ENCODE peak calls at places on chromosomes 16 and 17, in nine cellular contexts. One of them, this sample, is unnamed.

GRCh38 chr16:88633684-88634140 is 4.7 kb upstream of the IL17C start:
- DNase-seq in stimulated activated CD4-positive, alpha-beta T cell treated with anti-CD3 and anti-CD28 coated beads, Interleukin-12 subunit alpha, Interleukin-12 subunit beta, amount 100 ng/mL, for 48 hours: no peak
- DNase-seq in CMK: no peak
- DNase-seq in HCEC 1CT: no peak
- DNase-seq in HS-27A: no peak
- DNase-seq in Kasumi-1: no peak
- DNase-seq in T-helper 22 cell: peak
- DNase-seq in A172: peak
- DNase-seq in memory B cell: peak
- DNase-seq in this sample: no peak

GRCh38 chr16:5025171-5025632 is 8.5 kb downstream of the NAGPA start:
- DNase-seq in stimulated activated CD4-positive, alpha-beta T cell treated with anti-CD3 and anti-CD28 coated beads, Interleukin-12 subunit alpha, Interleukin-12 subunit beta, amount 100 ng/mL, for 48 hours: no peak
- DNase-seq in CMK: no peak
- DNase-seq in HCEC 1CT: no peak
- DNase-seq in HS-27A: no peak
- DNase-seq in Kasumi-1: peak
- DNase-seq in T-helper 22 cell: no peak
- DNase-seq in A172: no peak
- DNase-seq in memory B cell: no peak
- DNase-seq in this sample: no peak

GRCh38 chr17:49404371-49404770 is 10.3 kb downstream of the PHB1 start:
- DNase-seq in stimulated activated CD4-positive, alpha-beta T cell treated with anti-CD3 and anti-CD28 coated beads, Interleukin-12 subunit alpha, Interleukin-12 subunit beta, amount 100 ng/mL, for 48 hours: no peak
- DNase-seq in CMK: no peak
- DNase-seq in HCEC 1CT: no peak
- DNase-seq in HS-27A: no peak
- DNase-seq in Kasumi-1: no peak
- DNase-seq in T-helper 22 cell: no peak
- DNase-seq in A172: no peak
- DNase-seq in memory B cell: peak
- DNase-seq in this sample: no peak

GRCh38 chr16:28623172-28623711 is 13.4 kb upstream of the SULT1A1 start:
- DNase-seq in stimulated activated CD4-positive, alpha-beta T cell treated with anti-CD3 and anti-CD28 coated beads, Interleukin-12 subunit alpha, Interleukin-12 subunit beta, amount 100 ng/mL, for 48 hours: peak
- DNase-seq in CMK: peak
- DNase-seq in HCEC 1CT: no peak
- DNase-seq in HS-27A: no peak
- DNase-seq in Kasumi-1: no peak
- DNase-seq in T-helper 22 cell: peak
- DNase-seq in A172: no peak
- DNase-seq in memory B cell: peak
- DNase-seq in this sample: no peak

GRCh38 chr17:62995377-62995885 is 29.4 kb downstream of the TANC2 start:
- DNase-seq in stimulated activated CD4-positive, alpha-beta T cell treated with anti-CD3 and anti-CD28 coated beads, Interleukin-12 subunit alpha, Interleukin-12 subunit beta, amount 100 ng/mL, for 48 hours: no peak
- DNase-seq in CMK: peak
- DNase-seq in HCEC 1CT: peak
- DNase-seq in HS-27A: no peak
- DNase-seq in Kasumi-1: peak
- DNase-seq in T-helper 22 cell: no peak
- DNase-seq in A172: peak
- DNase-seq in memory B cell: no peak
- DNase-seq in this sample: no peak

GRCh38 chr17:37134050-37134449 is 185.3 kb downstream of the AATF start:
- DNase-seq in stimulated activated CD4-positive, alpha-beta T cell treated with anti-CD3 and anti-CD28 coated beads, Interleukin-12 subunit alpha, Interleukin-12 subunit beta, amount 100 ng/mL, for 48 hours: no peak
- DNase-seq in CMK: no peak
- DNase-seq in HCEC 1CT: no peak
- DNase-seq in HS-27A: no peak
- DNase-seq in Kasumi-1: no peak
- DNase-seq in T-helper 22 cell: no peak
- DNase-seq in A172: no peak
- DNase-seq in memory B cell: no peak
- DNase-seq in this sample: no peak

GRCh38 chr17:68821860-68822693 is 133.1 kb downstream of the ABCA8 start:
- DNase-seq in stimulated activated CD4-positive, alpha-beta T cell treated with anti-CD3 and anti-CD28 coated beads, Interleukin-12 subunit alpha, Interleukin-12 subunit beta, amount 100 ng/mL, for 48 hours: no peak
- DNase-seq in CMK: no peak
- DNase-seq in HCEC 1CT: peak
- DNase-seq in HS-27A: peak
- DNase-seq in Kasumi-1: no peak
- DNase-seq in T-helper 22 cell: no peak
- DNase-seq in A172: peak
- DNase-seq in memory B cell: no peak
- DNase-seq in this sample: peak

GRCh38 chr16:49608095-49608494 is 234.5 kb downstream of the C16orf78 start:
- DNase-seq in stimulated activated CD4-positive, alpha-beta T cell treated with anti-CD3 and anti-CD28 coated beads, Interleukin-12 subunit alpha, Interleukin-12 subunit beta, amount 100 ng/mL, for 48 hours: no peak
- DNase-seq in CMK: no peak
- DNase-seq in HCEC 1CT: no peak
- DNase-seq in HS-27A: no peak
- DNase-seq in Kasumi-1: no peak
- DNase-seq in T-helper 22 cell: no peak
- DNase-seq in A172: no peak
- DNase-seq in memory B cell: no peak
- DNase-seq in this sample: no peak

GRCh38 chr17:31318298-31319190 is 2.9 kb downstream of the EVI2A start:
- DNase-seq in stimulated activated CD4-positive, alpha-beta T cell treated with anti-CD3 and anti-CD28 coated beads, Interleukin-12 subunit alpha, Interleukin-12 subunit beta, amount 100 ng/mL, for 48 hours: peak
- DNase-seq in CMK: no peak
- DNase-seq in HCEC 1CT: peak
- DNase-seq in HS-27A: no peak
- DNase-seq in Kasumi-1: peak
- DNase-seq in T-helper 22 cell: peak
- DNase-seq in A172: peak
- DNase-seq in memory B cell: no peak
- DNase-seq in this sample: no peak

GRCh38 chr16:21644674-21645073 is 7.7 kb downstream of the IGSF6 start:
- DNase-seq in stimulated activated CD4-positive, alpha-beta T cell treated with anti-CD3 and anti-CD28 coated beads, Interleukin-12 subunit alpha, Interleukin-12 subunit beta, amount 100 ng/mL, for 48 hours: no peak
- DNase-seq in CMK: no peak
- DNase-seq in HCEC 1CT: no peak
- DNase-seq in HS-27A: no peak
- DNase-seq in Kasumi-1: no peak
- DNase-seq in T-helper 22 cell: no peak
- DNase-seq in A172: no peak
- DNase-seq in memory B cell: no peak
- DNase-seq in this sample: no peak

GRCh38 chr17:57782642-57783337 is 37.7 kb upstream of the CCDC182 start:
- DNase-seq in stimulated activated CD4-positive, alpha-beta T cell treated with anti-CD3 and anti-CD28 coated beads, Interleukin-12 subunit alpha, Interleukin-12 subunit beta, amount 100 ng/mL, for 48 hours: no peak
- DNase-seq in CMK: no peak
- DNase-seq in HCEC 1CT: no peak
- DNase-seq in HS-27A: no peak
- DNase-seq in Kasumi-1: no peak
- DNase-seq in T-helper 22 cell: no peak
- DNase-seq in A172: no peak
- DNase-seq in memory B cell: no peak
- DNase-seq in this sample: no peak